ENCODE peak calls at places on chromosomes 5 and 9, in nine cellular contexts. X is H54, B is upper lobe of right lung, I is KBM-7, Y is GM13977, Q is T-cell, D is mammary epithelial cell, J is NCI-H1092 treated with DMSO at 0.1 percent for 48 hours, O is mucosa of gallbladder. H is an unnamed sample.

GRCh38 chr5:137114529-137114928 is 384.6 kb downstream of the SPOCK1 start:
- DNase-seq in X (no peak), B (no peak), I (no peak), Y (no peak), Q (no peak), D (peak; percentile 33), J (no peak), O (no peak), H (no peak)

GRCh38 chr5:179408646-179409045 is 63.4 kb upstream of the ADAMTS2 start:
- DNase-seq in X (no peak), B (no peak), I (no peak), Y (no peak), Q (no peak), D (no peak), J (no peak), O (no peak), H (no peak)

GRCh38 chr9:101527066-101527465 is 6.6 kb upstream of the RNF20 start:
- DNase-seq in X (peak; percentile 21), B (no peak), I (no peak), Y (no peak), Q (no peak), D (peak; percentile 35), J (no peak), O (no peak), H (no peak)

GRCh38 chr9:23686257-23686656 is 139.8 kb downstream of the ELAVL2 start:
- DNase-seq in X (peak; percentile 26), B (no peak), I (no peak), Y (no peak), Q (no peak), D (peak; percentile 88), J (no peak), O (no peak), H (no peak)

GRCh38 chr9:124795881-124796415 is 19.0 kb downstream of the OLFML2A start:
- DNase-seq in X (no peak), B (no peak), I (no peak), Y (no peak), Q (no peak), D (no peak), J (no peak), O (no peak), H (no peak)

GRCh38 chr5:151037561-151038291 is 17.3 kb downstream of the GPX3 start:
- DNase-seq in X (peak; percentile 36), B (no peak), I (no peak), Y (no peak), Q (no peak), D (no peak), J (no peak), O (peak; percentile 42), H (no peak)

GRCh38 chr9:115540091-115540490 is 422.1 kb upstream of the TNC start:
- DNase-seq in X (no peak), B (no peak), I (no peak), Y (no peak), Q (no peak), D (no peak), J (no peak), O (no peak), H (no peak)

GRCh38 chr5:172910828-172911627 is 48.2 kb upstream of the RPL26L1 start:
- DNase-seq in X (no peak), B (peak; percentile 84), I (peak; percentile 31), Y (peak; percentile 56), Q (peak; percentile 9), D (peak; percentile 36), J (no peak), O (peak; percentile 65), H (no peak)

GRCh38 chr5:59317023-59317771 is 576.3 kb downstream of the PDE4D start:
- DNase-seq in X (no peak), B (no peak), I (peak; percentile 55), Y (no peak), Q (no peak), D (peak; percentile 57), J (peak; percentile 4), O (peak; percentile 29), H (no peak)